ENCODE peak calls at places on chromosomes 3 and 15, in four cellular contexts. One of them, this sample, is unnamed.
A peak's percentile ranks its signal among the peaks of the same experiment; 100 is the strongest.

GRCh38 chr3:94061297-94061696 is 1.4 kb downstream of the DHFR2 start:
- DNase-seq in CD8-positive, alpha-beta T cell: no peak
- DNase-seq in activated naive CD4-positive, alpha-beta T cell: no peak
- DNase-seq in T-helper 2 cell: no peak
- DNase-seq in this sample: no peak

GRCh38 chr15:60389261-60390077 is 8.3 kb downstream of the ANXA2 start:
- DNase-seq in CD8-positive, alpha-beta T cell: peak; percentile 32
- DNase-seq in activated naive CD4-positive, alpha-beta T cell: no peak
- DNase-seq in T-helper 2 cell: peak; percentile 61
- DNase-seq in this sample: no peak

GRCh38 chr3:164897335-164897734 is 181.0 kb downstream of the SI start:
- DNase-seq in CD8-positive, alpha-beta T cell: no peak
- DNase-seq in activated naive CD4-positive, alpha-beta T cell: no peak
- DNase-seq in T-helper 2 cell: no peak
- DNase-seq in this sample: no peak

GRCh38 chr3:172449468-172450149 is 1.4 kb upstream of the GHSR start:
- DNase-seq in CD8-positive, alpha-beta T cell: no peak
- DNase-seq in activated naive CD4-positive, alpha-beta T cell: no peak
- DNase-seq in T-helper 2 cell: no peak
- DNase-seq in this sample: no peak

GRCh38 chr15:70910958-70911357 is 18.3 kb downstream of the LRRC49 start:
- DNase-seq in CD8-positive, alpha-beta T cell: no peak
- DNase-seq in activated naive CD4-positive, alpha-beta T cell: no peak
- DNase-seq in T-helper 2 cell: no peak
- DNase-seq in this sample: no peak

GRCh38 chr15:85316244-85316934 is 64.0 kb upstream of the AKAP13 start:
- DNase-seq in CD8-positive, alpha-beta T cell: no peak
- DNase-seq in activated naive CD4-positive, alpha-beta T cell: no peak
- DNase-seq in T-helper 2 cell: no peak
- DNase-seq in this sample: no peak

GRCh38 chr15:40785814-40786213 is 16.0 kb downstream of the C15orf62 start:
- DNase-seq in CD8-positive, alpha-beta T cell: no peak
- DNase-seq in activated naive CD4-positive, alpha-beta T cell: no peak
- DNase-seq in T-helper 2 cell: no peak
- DNase-seq in this sample: no peak

GRCh38 chr3:143442761-143443477 is 323.3 kb downstream of the CHST2 start:
- DNase-seq in CD8-positive, alpha-beta T cell: no peak
- DNase-seq in activated naive CD4-positive, alpha-beta T cell: no peak
- DNase-seq in T-helper 2 cell: no peak
- DNase-seq in this sample: no peak

GRCh38 chr3:134327594-134327975 is 46.7 kb downstream of the AMOTL2 start:
- DNase-seq in CD8-positive, alpha-beta T cell: no peak
- DNase-seq in activated naive CD4-positive, alpha-beta T cell: no peak
- DNase-seq in T-helper 2 cell: no peak
- DNase-seq in this sample: no peak

GRCh38 chr3:48562367-48563095 is 1.1 kb downstream of the UCN2 start:
- DNase-seq in CD8-positive, alpha-beta T cell: no peak
- DNase-seq in activated naive CD4-positive, alpha-beta T cell: no peak
- DNase-seq in T-helper 2 cell: no peak
- DNase-seq in this sample: no peak

GRCh38 chr3:24199775-24200247 is 254.7 kb downstream of the NR1D2 start:
- DNase-seq in CD8-positive, alpha-beta T cell: no peak
- DNase-seq in activated naive CD4-positive, alpha-beta T cell: no peak
- DNase-seq in T-helper 2 cell: no peak
- DNase-seq in this sample: no peak

GRCh38 chr15:98725874-98726273 is 77.5 kb downstream of the IGF1R start:
- DNase-seq in CD8-positive, alpha-beta T cell: no peak
- DNase-seq in activated naive CD4-positive, alpha-beta T cell: no peak
- DNase-seq in T-helper 2 cell: no peak
- DNase-seq in this sample: no peak

GRCh38 chr3:40770046-40770445 is 245.3 kb downstream of the ZNF621 start:
- DNase-seq in CD8-positive, alpha-beta T cell: no peak
- DNase-seq in activated naive CD4-positive, alpha-beta T cell: no peak
- DNase-seq in T-helper 2 cell: no peak
- DNase-seq in this sample: no peak

GRCh38 chr15:65979316-65979715 is 110.0 kb downstream of the RAB11A start:
- DNase-seq in CD8-positive, alpha-beta T cell: no peak
- DNase-seq in activated naive CD4-positive, alpha-beta T cell: no peak
- DNase-seq in T-helper 2 cell: no peak
- DNase-seq in this sample: no peak

GRCh38 chr3:122356402-122356801 is 26.6 kb downstream of the MIX23 start:
- DNase-seq in CD8-positive, alpha-beta T cell: no peak
- DNase-seq in activated naive CD4-positive, alpha-beta T cell: no peak
- DNase-seq in T-helper 2 cell: no peak
- DNase-seq in this sample: no peak